ENCODE peak calls at places on chromosomes 16 and 17, in nine cellular contexts. T is KG1; U is ELF-1; I is stimulated activated CD4-positive, alpha-beta T cell treated with anti-CD3 and anti-CD28 coated beads, Interleukin-1b, Interleukin-23, amount 100 ng/mL, for 24 hours; C is GM23248; K is activated naive CD4-positive, alpha-beta T cell; O is dorsolateral prefrontal cortex; W is head of caudate nucleus; P is Daoy. Q is an unnamed sample.
A peak's percentile ranks its signal among the peaks of the same experiment; 100 is the strongest.

GRCh38 chr17:79831367-79832210 is 7.7 kb downstream of the CBX4 start:
- DNase-seq in P (no peak), I (no peak), U (no peak), C (no peak), O (peak; percentile 81), T (no peak), W (peak; percentile 93), K (no peak), Q (no peak)

GRCh38 chr17:74332763-74333220 is 6.8 kb downstream of the KIF19 start:
- DNase-seq in U (no peak), I (no peak), O (no peak), P (no peak), T (no peak), C (no peak), W (no peak), K (no peak), Q (no peak)

GRCh38 chr16:85430523-85431381 is 182.4 kb upstream of the GSE1 start:
- DNase-seq in I (no peak), C (no peak), W (peak; percentile 14), P (no peak), T (no peak), U (peak; percentile 38), O (peak; percentile 26), K (no peak), Q (no peak)

GRCh38 chr17:79591695-79592094 is 19.2 kb downstream of the RBFOX3 start:
- DNase-seq in U (no peak), I (no peak), O (no peak), K (no peak), C (no peak), P (no peak), T (no peak), W (no peak), Q (no peak)

GRCh38 chr17:7851438-7852261 is 3.2 kb upstream of the TMEM88 start:
- DNase-seq in P (peak; percentile 84), C (peak; percentile 93), T (peak; percentile 24), O (peak; percentile 90), I (peak; percentile 93), U (peak; percentile 94), K (peak; percentile 68), W (peak; percentile 96), Q (peak; percentile 62)

GRCh38 chr17:43334744-43335400 is 63.9 kb upstream of the ARL4D start:
- DNase-seq in W (no peak), K (no peak), T (no peak), U (peak; percentile 67), O (no peak), I (no peak), C (no peak), P (no peak), Q (no peak)

GRCh38 chr16:87721622-87722565 is 43.9 kb downstream of the KLHDC4 start:
- DNase-seq in K (no peak), T (no peak), W (no peak), P (no peak), O (no peak), I (no peak), C (no peak), U (no peak), Q (no peak)

GRCh38 chr16:84806256-84806889 is 13.4 kb upstream of the CRISPLD2 start:
- DNase-seq in P (peak; percentile 92), C (peak; percentile 88), O (no peak), I (no peak), U (peak; percentile 95), W (peak; percentile 43), K (no peak), T (peak; percentile 75), Q (peak; percentile 17)

GRCh38 chr17:2302740-2303277 is 776 bp downstream of the SMG6 start:
- DNase-seq in O (no peak), C (no peak), W (no peak), U (no peak), T (no peak), I (no peak), K (no peak), P (no peak), Q (no peak)

GRCh38 chr17:39186481-39187002 is 10.9 kb downstream of the CACNB1 start:
- DNase-seq in O (no peak), T (no peak), I (no peak), W (no peak), K (no peak), C (no peak), P (no peak), U (no peak), Q (no peak)

GRCh38 chr17:47866941-47867340 is 16.0 kb upstream of the SP6 start:
- DNase-seq in K (no peak), T (no peak), W (no peak), O (no peak), U (peak; percentile 80), I (no peak), C (no peak), P (no peak), Q (no peak)

GRCh38 chr17:66287911-66288310 is 14.5 kb upstream of the PRKCA start:
- DNase-seq in I (no peak), K (no peak), C (no peak), T (no peak), W (no peak), O (no peak), P (no peak), U (no peak), Q (no peak)

GRCh38 chr16:80233097-80233835 is 307.5 kb upstream of the DYNLRB2 start:
- DNase-seq in U (no peak), T (no peak), O (no peak), W (no peak), I (no peak), P (peak; percentile 5), K (no peak), C (no peak), Q (no peak)

GRCh38 chr17:28839221-28839620 is 3.4 kb downstream of the FAM222B start:
- DNase-seq in O (no peak), P (no peak), W (no peak), U (no peak), I (no peak), T (no peak), C (no peak), K (no peak), Q (peak; percentile 87)

GRCh38 chr17:17513626-17514025 is 17.4 kb upstream of the RASD1 start:
- DNase-seq in P (no peak), O (no peak), U (no peak), W (no peak), T (no peak), K (no peak), I (no peak), C (no peak), Q (no peak)

GRCh38 chr17:8503807-8504206 is 68.1 kb downstream of the NDEL1 start:
- DNase-seq in I (no peak), K (no peak), O (no peak), C (no peak), P (no peak), T (no peak), W (no peak), U (no peak), Q (no peak)

GRCh38 chr17:52653014-52653413 is 494.5 kb upstream of the CA10 start:
- DNase-seq in W (no peak), K (no peak), U (no peak), I (no peak), C (no peak), O (no peak), P (no peak), T (no peak), Q (no peak)

GRCh38 chr17:71792966-71793365 is 327.9 kb upstream of the SOX9 start:
- DNase-seq in O (no peak), W (no peak), I (no peak), C (peak; percentile 86), K (no peak), T (no peak), U (no peak), P (peak; percentile 77), Q (peak; percentile 80)

GRCh38 chr17:31096106-31096436 is 1.3 kb downstream of the NF1 start:
- DNase-seq in T (no peak), P (no peak), W (no peak), U (no peak), K (no peak), C (no peak), O (no peak), I (no peak), Q (peak; percentile 34)

GRCh38 chr17:29958947-29959657 is 17.7 kb downstream of the EFCAB5 start:
- DNase-seq in P (peak; percentile 9), I (no peak), K (no peak), W (no peak), U (peak; percentile 15), O (no peak), T (no peak), C (peak; percentile 88), Q (peak; percentile 13)

GRCh38 chr17:47982645-47983440 is 11.9 kb downstream of the CDK5RAP3 start:
- DNase-seq in C (no peak), U (no peak), I (no peak), K (no peak), O (no peak), W (no peak), T (no peak), P (no peak), Q (no peak)